ENCODE peak calls at places on chromosomes 4 and X, in four cellular contexts. E is upper lobe of left lung, Q is AG09309, R is SK-N-SH. W is an unnamed sample.
A peak's percentile ranks its signal among the peaks of the same experiment; 100 is the strongest.

GRCh38 chr4:10281996-10282395 is 165.4 kb upstream of the WDR1 start:
- DNase-seq in Q (no peak), R (no peak), E (no peak), W (no peak)

GRCh38 chrX:93422693-93423092 is 250.7 kb downstream of the NAP1L3 start:
- DNase-seq in E (no peak), Q (no peak), R (peak; percentile 19), W (peak; percentile 12)

GRCh38 chr4:150280081-150280950 is 202.1 kb downstream of the DCLK2 start:
- DNase-seq in Q (peak; percentile 63), R (no peak), E (no peak), W (no peak)

GRCh38 chr4:140049024-140049923 is 104.7 kb downstream of the MAML3 start:
- DNase-seq in E (peak; percentile 74), Q (no peak), R (peak; percentile 62), W (no peak)

GRCh38 chrX:48498374-48498809 is 10.4 kb upstream of the PORCN start:
- DNase-seq in R (no peak), E (no peak), Q (peak; percentile 45), W (no peak)

GRCh38 chr4:152585036-152585439 is 49.1 kb upstream of the FBXW7 start:
- DNase-seq in R (no peak), E (peak; percentile 27), Q (no peak), W (no peak)

GRCh38 chr4:40550900-40551546 is 78.6 kb downstream of the RBM47 start:
- DNase-seq in R (no peak), Q (no peak), E (peak; percentile 55), W (no peak)

GRCh38 chr4:107757860-107758476 is 37.9 kb upstream of the PAPSS1 start:
- DNase-seq in Q (no peak), E (no peak), R (peak; percentile 9), W (no peak)

GRCh38 chrX:114841051-114841450 is 176.4 kb downstream of the IL13RA2 start:
- DNase-seq in R (no peak), Q (peak; percentile 18), E (no peak), W (no peak)

GRCh38 chr4:7524064-7524682 is 89.4 kb upstream of the PSAPL1 start:
- DNase-seq in Q (no peak), E (no peak), R (no peak), W (no peak)

GRCh38 chr4:54802336-54802735 is 144.6 kb downstream of the KIT start:
- DNase-seq in Q (no peak), E (no peak), R (no peak), W (no peak)

GRCh38 chr4:180675368-180675675 is 1567.9 kb upstream of the TENM3 start:
- DNase-seq in R (no peak), E (no peak), Q (no peak), W (no peak)

GRCh38 chr4:8297691-8298485 is 28.3 kb downstream of the HTRA3 start:
- DNase-seq in R (no peak), E (peak; percentile 15), Q (no peak), W (no peak)

GRCh38 chr4:47705326-47705981 is 132.4 kb downstream of the CORIN start:
- DNase-seq in E (no peak), R (peak; percentile 46), Q (no peak), W (no peak)

GRCh38 chrX:40167240-40168182 is 69.8 kb upstream of the BCOR start:
- DNase-seq in R (no peak), E (no peak), Q (no peak), W (no peak)

GRCh38 chrX:107429090-107429489 is 20.4 kb upstream of the FRMPD3 start:
- DNase-seq in Q (no peak), E (no peak), R (no peak), W (no peak)

GRCh38 chr4:121696140-121696640 is 590 bp downstream of the ANXA5 start:
- DNase-seq in Q (peak; percentile 71), E (peak; percentile 88), R (peak; percentile 26), W (peak; percentile 10)

GRCh38 chr4:28369504-28369903 is 1508.9 kb downstream of the STIM2 start:
- DNase-seq in R (no peak), E (no peak), Q (no peak), W (no peak)

GRCh38 chrX:154516655-154517100 is 646 bp upstream of the FAM3A start:
- DNase-seq in E (no peak), R (no peak), Q (no peak), W (no peak)

GRCh38 chr4:80265571-80266266 is 745 bp upstream of the FGF5 start:
- DNase-seq in Q (peak; percentile 57), E (no peak), R (peak; percentile 64), W (no peak)

GRCh38 chr4:186560647-186561046 is 5.3 kb upstream of the MTNR1A start:
- DNase-seq in Q (no peak), E (no peak), R (no peak), W (no peak)

GRCh38 chr4:94457692-94458106 is 6.0 kb downstream of the PDLIM5 start:
- DNase-seq in Q (no peak), E (no peak), R (peak; percentile 12), W (no peak)

GRCh38 chrX:18490816-18491215 is 65.4 kb downstream of the CDKL5 start:
- DNase-seq in E (no peak), R (no peak), Q (no peak), W (no peak)

GRCh38 chr4:107380190-107380589 is 339.8 kb downstream of the PAPSS1 start:
- DNase-seq in E (no peak), R (no peak), Q (no peak), W (no peak)

DNA sequence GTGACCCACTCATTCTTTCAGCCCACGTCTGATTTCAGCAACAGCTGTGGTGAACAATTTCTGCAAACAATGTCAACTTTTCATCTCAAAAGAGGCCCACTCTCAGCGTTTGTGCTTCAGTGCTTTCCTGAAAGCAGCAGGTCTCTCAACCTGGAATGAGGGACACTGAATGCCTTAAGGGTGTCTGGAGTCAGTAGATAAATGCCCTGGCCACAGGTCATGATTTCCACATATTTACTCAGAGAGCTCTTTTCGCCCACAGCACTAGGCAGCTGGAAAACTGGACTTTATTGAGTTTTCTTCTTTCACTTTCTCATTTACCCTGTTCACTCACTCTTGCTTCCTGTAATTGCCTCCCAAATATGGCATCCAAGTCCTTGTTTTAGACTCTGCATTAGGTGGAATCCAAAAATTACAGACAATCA is 52.8 kb downstream of the NPFFR2 start:
- DNase-seq in E (no peak), Q (no peak), R (no peak), W (no peak)
- TF ChIP-seq CTCF in E (no peak), Q (no peak), R (no peak), W (no peak)

GRCh38 chrX:117743469-117744251 is 372.9 kb downstream of the KLHL13 start:
- DNase-seq in Q (no peak), E (no peak), R (peak; percentile 22), W (no peak)
- TF ChIP-seq CTCF in Q (peak; percentile 12), E (no peak), R (peak; percentile 46), W (peak; percentile 58)

GRCh38 chr4:38872620-38873019 is 5.0 kb downstream of the FAM114A1 start:
- DNase-seq in R (no peak), E (no peak), Q (no peak), W (no peak)
- TF ChIP-seq CTCF in R (no peak), E (no peak), Q (no peak), W (no peak)

GRCh38 chr4:608236-608635 is 17.1 kb upstream of the PDE6B start:
- DNase-seq in E (peak; percentile 6), R (no peak), Q (no peak), W (no peak)

GRCh38 chr4:612749-613125 is 12.6 kb upstream of the PDE6B start:
- DNase-seq in Q (no peak), E (peak; percentile 8), R (no peak), W (no peak)

GRCh38 chr4:612052-612748 is 13.2 kb upstream of the PDE6B start:
- DNase-seq in E (peak; percentile 9), R (no peak), Q (no peak), W (no peak)

GRCh38 chr4:609400-610050 is 15.8 kb upstream of the PDE6B start:
- DNase-seq in E (peak; percentile 11), R (no peak), Q (no peak), W (no peak)

DNA sequence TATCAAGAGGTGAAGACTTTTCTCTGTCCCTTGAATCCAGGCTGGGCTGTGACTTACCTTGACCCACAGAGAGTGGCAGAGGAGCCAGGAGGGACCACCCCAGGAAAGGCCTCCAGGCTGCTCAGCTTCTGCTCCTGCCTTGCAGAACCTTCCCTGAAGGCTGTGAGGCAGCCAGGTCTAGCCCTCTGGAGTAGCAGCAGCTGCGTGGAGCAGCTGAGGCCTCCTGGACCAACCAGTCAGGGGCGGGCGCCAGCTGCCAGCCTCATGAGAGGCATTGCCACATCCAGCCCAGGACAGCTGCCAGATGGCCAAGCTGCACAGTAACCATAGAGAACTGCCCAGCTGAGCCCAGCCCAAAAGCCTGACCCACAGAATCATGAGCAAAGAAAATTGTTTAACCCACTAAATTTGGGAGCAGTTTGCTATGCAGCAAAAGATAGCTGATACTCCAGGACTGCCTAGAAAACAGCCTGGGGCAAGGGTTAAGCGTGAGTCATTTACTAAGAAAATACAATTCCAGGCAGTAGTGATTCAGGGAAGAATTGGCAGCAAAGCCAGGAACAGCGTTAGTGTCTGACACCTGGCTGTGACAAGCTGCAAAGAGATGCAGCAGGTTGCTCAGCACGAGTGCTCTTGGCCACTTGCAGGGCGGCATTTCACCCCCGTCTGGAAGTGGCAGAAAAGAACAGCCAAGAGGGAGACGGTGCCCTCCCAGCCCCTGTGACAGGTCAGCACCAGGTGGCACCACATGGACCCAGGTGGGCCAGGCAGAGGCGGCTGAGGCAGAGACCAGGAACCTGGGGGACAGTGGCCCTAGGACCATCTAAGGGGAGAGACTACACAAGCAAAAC is 14.7 kb upstream of the PDE6B start:
- DNase-seq in E (peak; percentile 23), R (no peak), Q (peak; percentile 10), W (no peak)
- TF ChIP-seq CTCF in E (no peak), R (no peak), Q (no peak), W (no peak)

GRCh38 chr4:185522451-185522850 is 12.9 kb downstream of the PDLIM3 start:
- DNase-seq in Q (no peak), R (no peak), E (no peak), W (no peak)
- TF ChIP-seq CTCF in Q (no peak), R (no peak), E (no peak), W (no peak)

GRCh38 chr4:3404546-3404945 is 37.2 kb upstream of the HGFAC start:
- DNase-seq in R (no peak), E (no peak), Q (no peak), W (no peak)
- TF ChIP-seq CTCF in R (no peak), E (no peak), Q (no peak), W (no peak)

DNA sequence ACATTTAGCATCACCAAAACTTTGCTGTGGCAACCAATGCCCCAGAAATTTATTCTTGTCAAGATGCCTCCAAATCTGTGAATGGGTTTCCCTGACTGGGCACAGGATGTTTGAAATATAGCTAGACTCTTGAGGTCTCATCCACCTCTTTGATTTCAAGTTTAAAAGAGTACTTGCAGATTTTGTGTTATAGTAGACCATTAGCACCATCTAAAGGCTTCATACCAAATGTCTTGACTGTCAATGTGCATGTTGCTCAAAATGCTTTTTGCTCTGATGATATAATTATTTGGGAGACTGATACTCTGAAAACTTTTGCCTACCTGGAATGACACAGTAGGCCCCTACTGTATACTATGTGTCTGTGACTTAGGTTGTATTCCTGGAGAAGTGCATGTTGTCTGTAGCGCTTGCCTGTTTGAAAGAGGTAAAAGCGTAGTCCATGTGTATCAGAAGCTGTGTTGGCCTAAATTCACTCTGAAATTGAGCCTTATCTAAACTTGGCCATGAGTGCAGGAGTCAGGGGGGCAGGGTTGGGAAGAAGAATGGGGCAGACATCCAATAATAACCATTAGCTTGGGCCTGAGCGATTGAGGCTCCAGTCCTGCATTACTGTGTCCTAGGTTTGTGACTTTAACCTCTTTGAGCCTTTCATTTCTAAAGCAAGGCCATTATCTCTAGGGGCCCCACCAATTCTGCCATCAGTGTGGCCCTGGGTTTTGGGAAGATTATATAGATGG is 33.8 kb downstream of the NDP start:
- DNase-seq in E (no peak), R (no peak), Q (no peak), W (no peak)
- TF ChIP-seq CTCF in E (no peak), R (peak; percentile 41), Q (no peak), W (no peak)